ENCODE peak calls at places on chromosomes 13 and 19, in seven cellular contexts. T is fibroblast of lung, X is osteoblast, E is heart left ventricle, U is neural progenitor cell, H is mammary epithelial cell, W is GM23338. Z is an unnamed sample. For H3K4me1, the result is how much of the 10 kb centered on the place peaks cover.

GRCh38 chr13:99619207-99619606 is 117.9 kb downstream of the TM9SF2 start:
- DNase-seq in T (no peak), X (no peak), E (no peak), U (no peak), H (no peak), W (no peak), Z (no peak)

GRCh38 chr19:2034729-2035589 is 16.1 kb downstream of the MKNK2 start:
- DNase-seq in T (peak), X (peak), E (no peak), U (peak), H (no peak), W (peak), Z (no peak)

GRCh38 chr19:49840736-49841249 is 10.2 kb upstream of the PTOV1 start:
- DNase-seq in T (no peak), X (peak), E (no peak), U (no peak), H (no peak), W (peak), Z (no peak)

GRCh38 chr13:63609574-63609973 is 2193.9 kb upstream of the PCDH20 start:
- DNase-seq in T (no peak), X (no peak), E (no peak), U (no peak), H (no peak), W (no peak), Z (no peak)

GRCh38 chr13:112124100-112124499 is 57.2 kb downstream of the SOX1 start:
- DNase-seq in T (no peak), X (no peak), E (no peak), U (no peak), H (no peak), W (no peak), Z (no peak)

GRCh38 chr13:40273173-40274000 is 393.1 kb downstream of the FOXO1 start:
- DNase-seq in T (no peak), X (no peak), E (no peak), U (no peak), H (no peak), W (peak), Z (no peak)

GRCh38 chr13:87859261-87859660 is 188.1 kb downstream of the SLITRK5 start:
- DNase-seq in T (no peak), X (no peak), E (no peak), U (no peak), H (no peak), W (no peak), Z (no peak)

GRCh38 chr19:46442808-46443450 is 14.2 kb upstream of the PNMA8C start:
- DNase-seq in T (peak), X (peak), E (no peak), U (no peak), H (peak), W (no peak), Z (no peak)

GRCh38 chr13:111006508-111007031 is 91.7 kb upstream of the ANKRD10 start:
- DNase-seq in T (peak), X (peak), E (peak), U (peak), H (no peak), W (peak), Z (peak)

GRCh38 chr13:110342474-110342873 is 35.4 kb downstream of the COL4A2 start:
- DNase-seq in T (no peak), X (no peak), E (peak), U (no peak), H (no peak), W (no peak), Z (no peak)

GRCh38 chr13:59877933-59878332 is 285.8 kb downstream of the DIAPH3 start:
- DNase-seq in T (peak), X (no peak), E (no peak), U (no peak), H (peak), W (no peak), Z (no peak)

DNA sequence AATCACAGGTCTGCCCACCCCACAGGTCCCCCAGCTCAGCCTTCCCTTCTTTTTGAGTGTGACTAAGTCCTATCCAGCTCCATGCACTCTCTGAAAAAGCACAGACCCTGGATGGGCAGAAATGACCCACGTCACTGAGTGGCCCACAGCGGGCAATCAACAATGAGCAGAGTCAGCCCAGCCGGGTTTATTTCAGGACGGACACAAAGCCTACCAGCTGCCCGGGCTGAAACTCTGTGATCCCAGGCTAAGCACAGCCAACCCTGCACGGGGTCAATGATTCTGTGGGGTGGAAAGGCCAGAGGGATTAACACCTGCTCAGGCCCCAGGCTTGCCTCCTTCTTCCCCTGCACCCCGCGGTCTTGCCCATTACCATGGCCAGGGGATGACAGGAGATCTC is 8.4 kb downstream of the NAPA start:
- DNase-seq in T (no peak), X (no peak), E (no peak), U (no peak), H (no peak), W (no peak), Z (no peak)
- H3K4me1 ChIP-seq in T (under half), X (under half), E (half or more), U (under half), H (under half), W (under half), Z (half or more)

DNA sequence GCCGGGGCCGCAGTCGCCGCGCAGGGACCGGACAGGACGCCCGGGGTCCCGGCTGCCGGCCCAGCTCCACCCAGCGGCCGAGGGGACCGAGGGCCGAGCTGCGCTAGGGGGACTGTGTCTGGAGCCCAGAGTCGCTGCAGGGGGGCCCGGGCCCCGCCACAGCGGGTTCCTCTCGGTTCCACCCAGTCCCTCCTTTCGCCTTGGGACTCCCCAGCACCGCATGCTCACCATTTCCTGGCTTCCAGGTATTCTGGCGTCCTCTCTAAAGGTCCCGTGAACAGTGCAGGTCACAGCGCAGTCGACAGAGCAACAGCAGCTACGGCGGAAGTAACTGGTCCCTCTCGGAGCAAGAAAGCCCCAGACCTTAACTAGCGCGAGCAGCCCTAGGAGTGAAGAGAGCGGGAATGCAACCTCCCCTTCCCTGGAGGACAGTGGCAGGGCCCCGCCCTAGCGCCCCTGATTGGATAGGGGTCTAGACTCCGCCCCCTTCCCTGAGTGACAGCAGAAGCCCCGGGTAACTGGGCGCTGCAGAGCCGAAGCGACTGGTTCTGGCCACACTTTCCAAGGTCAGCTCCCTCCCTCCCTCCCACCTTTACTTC is at the start of gene ZNF878:
- DNase-seq in T (peak), X (peak), E (peak), U (peak), H (peak), W (peak), Z (peak)
- TF ChIP-seq CTCF in T (peak), X (no peak), E (peak), U (peak), H (no peak), W (peak), Z (peak)

GRCh38 chr19:17846146-17846545 is 1.6 kb downstream of the JAK3 start:
- DNase-seq in T (no peak), X (peak), E (no peak), U (no peak), H (no peak), W (no peak), Z (no peak)

GRCh38 chr19:17843908-17844490 is 3.8 kb downstream of the JAK3 start:
- DNase-seq in T (no peak), X (peak), E (no peak), U (no peak), H (no peak), W (no peak), Z (no peak)

GRCh38 chr19:17854061-17854460 is 5.6 kb upstream of the RPL18A start:
- DNase-seq in T (no peak), X (peak), E (no peak), U (no peak), H (no peak), W (peak), Z (no peak)

GRCh38 chr19:17847538-17848366 is at the start of gene JAK3:
- DNase-seq in T (peak), X (peak), E (peak), U (peak), H (no peak), W (peak), Z (peak)

GRCh38 chr19:17848598-17849292 is 963 bp upstream of the JAK3 start:
- DNase-seq in T (no peak), X (peak), E (no peak), U (peak), H (no peak), W (no peak), Z (no peak)
- H3K27ac ChIP-seq in T (no peak), X (no peak), E (no peak), U (no peak), H (no peak), W (no peak), Z (peak)

DNA sequence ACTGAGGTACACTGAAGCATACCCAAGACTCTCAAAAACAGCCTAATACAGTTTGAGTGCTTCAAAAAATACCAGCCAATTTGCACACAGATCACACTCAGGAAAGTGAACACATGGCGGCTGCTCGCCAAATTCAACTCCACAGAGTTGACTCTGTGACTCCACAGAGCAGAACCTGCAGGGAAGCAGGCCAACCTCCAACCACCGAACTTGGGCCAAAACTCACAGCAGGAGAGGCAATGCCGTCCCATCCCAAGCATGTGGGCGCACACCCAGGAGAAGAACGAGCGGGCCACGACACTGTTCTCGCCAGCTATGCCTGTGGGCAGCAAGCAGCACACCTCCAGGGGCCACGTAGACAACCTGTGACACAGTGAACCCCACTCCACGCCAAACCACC is 21.1 kb downstream of the ELL start:
- DNase-seq in T (no peak), X (no peak), E (peak), U (no peak), H (no peak), W (no peak), Z (peak)
- H3K4me1 ChIP-seq in T (under half), X (under half), E (half or more), U (under half), H (under half), W (under half), Z (half or more)

GRCh38 chr13:35512271-35512920 is 35.9 kb upstream of the MAB21L1 start:
- DNase-seq in T (peak), X (peak), E (no peak), U (no peak), H (peak), W (no peak), Z (no peak)

GRCh38 chr13:35514166-35514565 is 37.7 kb upstream of the MAB21L1 start:
- DNase-seq in T (no peak), X (no peak), E (no peak), U (peak), H (no peak), W (no peak), Z (no peak)

GRCh38 chr13:35518337-35518736 is 41.8 kb upstream of the MAB21L1 start:
- DNase-seq in T (no peak), X (peak), E (no peak), U (no peak), H (no peak), W (no peak), Z (no peak)

DNA sequence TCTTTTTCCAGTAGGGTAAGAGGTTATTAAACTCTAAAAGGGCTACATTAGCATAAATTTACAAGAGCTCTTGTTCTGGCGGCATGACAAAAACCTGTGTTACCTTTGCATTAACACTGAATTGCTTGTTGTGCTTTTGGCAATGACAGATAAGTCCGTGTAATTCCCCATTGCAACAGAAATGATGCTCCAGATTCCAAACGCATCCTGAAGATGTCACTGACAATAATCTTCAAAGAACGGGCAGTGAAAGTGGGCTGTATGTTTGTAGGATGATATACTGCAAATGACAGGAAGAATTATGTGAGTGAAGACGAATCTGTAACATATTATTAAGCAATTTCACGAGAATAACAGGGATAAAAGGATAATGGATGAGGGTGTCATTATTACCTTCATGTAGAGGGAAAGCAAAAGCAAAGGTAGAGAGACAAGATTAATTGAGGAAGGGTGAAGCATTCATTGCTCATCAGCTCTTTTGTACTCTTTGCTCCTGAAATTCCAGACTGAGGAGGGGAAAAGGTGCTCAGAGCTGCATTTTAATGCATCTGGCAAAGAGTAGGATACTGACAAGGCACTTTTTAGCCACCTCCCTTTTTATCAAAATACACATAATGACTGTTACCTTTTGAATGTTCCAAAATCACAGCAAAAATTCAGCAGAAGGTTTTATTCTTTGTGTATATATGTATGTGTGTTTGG is 38.5 kb upstream of the MAB21L1 start:
- DNase-seq in T (no peak), X (no peak), E (no peak), U (no peak), H (no peak), W (peak), Z (no peak)
- TF ChIP-seq CTCF in T (no peak), X (no peak), E (no peak), U (no peak), H (no peak), W (no peak), Z (no peak)

DNA sequence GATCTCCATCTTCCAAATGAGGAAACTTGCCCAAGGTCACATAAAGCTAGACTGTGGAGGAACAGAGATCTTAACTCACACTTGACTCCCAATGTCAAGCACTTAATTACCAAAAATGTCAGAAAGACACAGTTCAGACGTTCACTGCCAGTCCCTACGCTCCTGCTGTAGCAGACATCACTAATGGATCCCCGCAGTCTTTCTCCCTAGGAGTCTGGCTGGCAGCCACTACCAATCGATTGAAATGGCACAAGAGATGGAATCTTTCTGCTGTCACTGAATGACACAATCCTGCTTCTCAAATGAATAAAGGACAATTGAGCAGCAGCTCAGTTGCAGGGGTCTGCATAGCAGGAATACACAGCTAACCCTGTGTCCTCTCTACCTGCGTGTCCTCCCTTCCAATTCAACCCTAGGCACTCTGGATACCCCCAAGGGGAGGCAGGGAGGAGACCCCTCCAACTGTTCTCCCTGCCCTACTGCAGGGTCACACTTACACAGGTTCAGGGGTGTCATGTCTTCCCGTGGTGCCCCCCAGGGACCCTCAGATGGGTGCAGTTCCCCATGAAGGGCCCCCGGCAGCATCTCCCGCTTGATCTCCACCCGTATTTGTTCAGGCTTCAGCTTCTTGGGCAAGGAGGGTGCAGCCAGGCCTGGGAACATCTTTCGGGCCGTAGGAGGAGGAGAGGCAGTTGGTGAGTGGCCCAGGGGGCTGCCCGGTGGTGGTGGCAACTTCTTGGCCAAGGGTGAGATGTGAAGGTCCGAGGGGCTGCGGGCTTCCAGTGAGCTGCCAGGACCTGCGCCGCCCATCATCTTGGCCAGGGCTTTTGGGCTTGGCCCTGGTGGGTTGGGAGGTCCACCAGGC is 7.9 kb upstream of the AKAP8L start:
- DNase-seq in T (no peak), X (peak), E (peak), U (no peak), H (no peak), W (no peak), Z (no peak)
- H3K27ac ChIP-seq in T (no peak), X (no peak), E (no peak), U (no peak), H (no peak), W (no peak), Z (no peak)

DNA sequence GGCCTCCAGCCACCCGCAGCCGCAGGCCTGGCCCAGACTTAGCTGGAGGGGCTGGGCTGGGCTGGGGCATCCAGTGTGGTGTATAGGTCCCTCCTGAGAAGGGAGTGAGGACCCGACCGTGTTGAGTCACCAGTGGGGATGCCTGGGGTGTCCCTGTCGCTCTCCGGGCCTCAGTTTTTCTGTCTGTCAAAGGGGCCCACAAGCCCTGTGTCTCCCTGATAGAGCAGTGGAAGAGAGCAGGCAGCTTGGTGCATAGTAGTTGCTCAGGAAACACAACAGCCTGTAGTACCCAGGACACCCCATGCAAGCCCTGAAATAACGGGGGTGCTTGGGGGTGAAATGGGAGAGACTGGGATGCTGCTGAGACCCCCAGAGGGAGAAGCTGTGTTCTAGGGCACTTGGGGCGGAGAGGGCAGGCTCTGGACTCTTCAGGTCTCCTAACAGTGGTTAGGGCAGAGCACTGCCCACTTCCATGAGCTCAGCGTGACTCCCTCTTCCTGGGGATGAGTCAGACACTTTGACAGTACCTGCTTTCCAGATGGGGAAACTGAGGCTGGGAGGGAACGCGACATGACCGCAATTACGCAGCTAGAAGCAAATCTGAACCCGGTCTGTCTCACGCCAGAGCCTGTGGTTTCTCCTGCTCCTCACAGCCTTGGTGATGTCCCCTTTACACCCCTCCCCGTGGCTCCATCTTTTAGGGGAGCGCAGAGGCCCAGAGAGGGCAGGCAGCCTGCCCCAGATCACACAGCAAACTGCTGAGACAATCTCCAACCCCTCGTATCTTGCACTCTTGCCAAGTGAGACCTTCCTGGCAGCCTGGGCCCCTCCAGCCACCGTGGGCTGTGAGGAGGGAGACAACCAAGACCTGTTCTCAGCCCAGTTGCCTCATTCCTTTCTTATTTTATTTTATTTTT is 692 bp downstream of the SULT2B1 start:
- DNase-seq in T (no peak), X (no peak), E (no peak), U (no peak), H (peak), W (no peak), Z (no peak)
- H3K4me1 ChIP-seq in T (under half), X (under half), E (under half), U (under half), H (under half), W (under half), Z (under half)

GRCh38 chr13:20188649-20189553 is 3.8 kb downstream of the GJB2 start:
- DNase-seq in T (no peak), X (no peak), E (no peak), U (peak), H (no peak), W (peak), Z (no peak)
- TF ChIP-seq CTCF in T (no peak), X (no peak), E (no peak), U (peak), H (no peak), W (peak), Z (no peak)